ENCODE peak calls at places on chromosomes 2 and 18, in seven cellular contexts. K, G, M, Q, H, A and I are unnamed samples.

GRCh38 chr2:20168048-20168726 is 56.7 kb downstream of the SDC1 start:
- DNase-seq in K (no peak), G (no peak), M (peak; percentile 21), Q (no peak), H (no peak), A (no peak), I (no peak)

GRCh38 chr2:166451451-166451850 is 42.6 kb downstream of the SCN7A start:
- DNase-seq in K (peak; percentile 9), G (peak; percentile 41), M (no peak), Q (peak; percentile 2), H (no peak), A (peak; percentile 6), I (no peak)

GRCh38 chr2:239269173-239269865 is 131.5 kb downstream of the HDAC4 start:
- DNase-seq in K (no peak), G (no peak), M (no peak), Q (no peak), H (no peak), A (no peak), I (no peak)

GRCh38 chr2:240453461-240454030 is 18.1 kb downstream of the GPC1 start:
- DNase-seq in K (no peak), G (no peak), M (no peak), Q (no peak), H (no peak), A (no peak), I (no peak)

GRCh38 chr18:42586603-42587002 is 528.9 kb downstream of the RIT2 start:
- DNase-seq in K (no peak), G (no peak), M (no peak), Q (no peak), H (no peak), A (no peak), I (no peak)

GRCh38 chr18:49019446-49020045 is 68.8 kb upstream of the SMAD7 start:
- DNase-seq in K (no peak), G (peak; percentile 42), M (no peak), Q (no peak), H (no peak), A (no peak), I (peak; percentile 29)

GRCh38 chr2:106147159-106147558 is 46.9 kb downstream of the UXS1 start:
- DNase-seq in K (no peak), G (peak; percentile 71), M (no peak), Q (peak; percentile 44), H (no peak), A (no peak), I (peak; percentile 44)

GRCh38 chr18:34867520-34867919 is 157.4 kb downstream of the DTNA start:
- DNase-seq in K (no peak), G (no peak), M (peak; percentile 73), Q (peak; percentile 65), H (peak; percentile 63), A (no peak), I (peak; percentile 31)

GRCh38 chr2:69700381-69700780 is 41.6 kb upstream of the ANXA4 start:
- DNase-seq in K (no peak), G (no peak), M (no peak), Q (no peak), H (no peak), A (no peak), I (no peak)

GRCh38 chr2:122191331-122191730 is 435.9 kb downstream of the TSN start:
- DNase-seq in K (peak; percentile 36), G (no peak), M (peak; percentile 75), Q (peak; percentile 77), H (peak; percentile 63), A (no peak), I (peak; percentile 7)

GRCh38 chr2:145228506-145228905 is 708.6 kb upstream of the ZEB2 start:
- DNase-seq in K (no peak), G (peak; percentile 41), M (no peak), Q (no peak), H (no peak), A (no peak), I (peak; percentile 5)

GRCh38 chr2:162091325-162092007 is 17.5 kb upstream of the DPP4 start:
- DNase-seq in K (no peak), G (peak; percentile 42), M (peak; percentile 63), Q (peak; percentile 72), H (peak; percentile 60), A (no peak), I (no peak)

GRCh38 chr18:61581578-61582204 is 248.5 kb downstream of the CDH20 start:
- DNase-seq in K (peak; percentile 79), G (peak; percentile 47), M (peak; percentile 93), Q (peak; percentile 88), H (peak; percentile 99), A (peak; percentile 39), I (peak; percentile 67)

GRCh38 chr2:177175917-177176668 is 36.5 kb upstream of the HNRNPA3 start:
- DNase-seq in K (no peak), G (no peak), M (no peak), Q (peak; percentile 49), H (no peak), A (no peak), I (no peak)

GRCh38 chr2:240993446-240994160 is 4.8 kb upstream of the SNED1 start:
- DNase-seq in K (no peak), G (no peak), M (peak; percentile 21), Q (no peak), H (peak; percentile 41), A (no peak), I (no peak)

GRCh38 chr2:197804758-197805597 is 585 bp downstream of the PLCL1 start:
- DNase-seq in K (peak; percentile 32), G (peak; percentile 6), M (peak; percentile 34), Q (no peak), H (peak; percentile 51), A (peak; percentile 4), I (peak; percentile 22)

GRCh38 chr2:71551631-71551915 is 98.2 kb downstream of the DYSF start:
- DNase-seq in K (no peak), G (no peak), M (no peak), Q (no peak), H (no peak), A (no peak), I (no peak)

GRCh38 chr2:9594361-9595063 is 36.3 kb downstream of the YWHAQ start:
- DNase-seq in K (no peak), G (peak; percentile 91), M (no peak), Q (peak; percentile 44), H (no peak), A (peak; percentile 41), I (peak; percentile 88)

GRCh38 chr2:232873909-232874641 is 4.0 kb downstream of the SNORC start:
- DNase-seq in K (no peak), G (no peak), M (no peak), Q (no peak), H (no peak), A (no peak), I (no peak)

GRCh38 chr18:79855147-79855910 is 57.6 kb downstream of the KCNG2 start:
- DNase-seq in K (no peak), G (no peak), M (no peak), Q (no peak), H (peak; percentile 32), A (no peak), I (no peak)

GRCh38 chr2:14944562-14945346 is 312.2 kb downstream of the LRATD1 start:
- DNase-seq in K (no peak), G (peak; percentile 34), M (peak; percentile 76), Q (peak; percentile 83), H (peak; percentile 58), A (peak; percentile 23), I (no peak)

GRCh38 chr18:5556317-5556974 is 12.6 kb upstream of the EPB41L3 start:
- DNase-seq in K (no peak), G (peak; percentile 67), M (no peak), Q (no peak), H (no peak), A (no peak), I (no peak)

GRCh38 chr2:120272763-120273481 is 20.3 kb downstream of the RALB start:
- DNase-seq in K (no peak), G (no peak), M (no peak), Q (no peak), H (no peak), A (no peak), I (no peak)

GRCh38 chr2:73212448-73213176 is 1.4 kb upstream of the SMYD5 start:
- DNase-seq in K (peak; percentile 62), G (peak; percentile 87), M (peak; percentile 82), Q (peak; percentile 83), H (peak; percentile 90), A (peak; percentile 71), I (peak; percentile 82)

GRCh38 chr2:239523944-239524310 is 123.1 kb upstream of the HDAC4 start:
- DNase-seq in K (no peak), G (no peak), M (no peak), Q (no peak), H (no peak), A (no peak), I (no peak)

GRCh38 chr2:61380120-61380881 is 90.6 kb downstream of the USP34 start:
- DNase-seq in K (no peak), G (peak; percentile 59), M (no peak), Q (no peak), H (no peak), A (no peak), I (no peak)
- H2BK120ac ChIP-seq in K (no peak overlapping the region), G (no peak overlapping the region), M (no peak overlapping the region), Q (no peak overlapping the region), H (no peak overlapping the region), A (no peak overlapping the region), I (no peak overlapping the region)

GRCh38 chr2:37647941-37648315 is 23.5 kb downstream of the CDC42EP3 start:
- DNase-seq in K (no peak), G (no peak), M (no peak), Q (no peak), H (no peak), A (no peak), I (no peak)
- H2BK120ac ChIP-seq in K (no peak overlapping the region), G (no peak overlapping the region), M (no peak overlapping the region), Q (no peak overlapping the region), H (no peak overlapping the region), A (no peak overlapping the region), I (no peak overlapping the region)

GRCh38 chr18:52748343-52748742 is 408.3 kb downstream of the DCC start:
- DNase-seq in K (no peak), G (no peak), M (no peak), Q (no peak), H (no peak), A (no peak), I (no peak)

GRCh38 chr18:52747869-52748268 is 407.9 kb downstream of the DCC start:
- DNase-seq in K (no peak), G (no peak), M (no peak), Q (no peak), H (no peak), A (no peak), I (no peak)

DNA sequence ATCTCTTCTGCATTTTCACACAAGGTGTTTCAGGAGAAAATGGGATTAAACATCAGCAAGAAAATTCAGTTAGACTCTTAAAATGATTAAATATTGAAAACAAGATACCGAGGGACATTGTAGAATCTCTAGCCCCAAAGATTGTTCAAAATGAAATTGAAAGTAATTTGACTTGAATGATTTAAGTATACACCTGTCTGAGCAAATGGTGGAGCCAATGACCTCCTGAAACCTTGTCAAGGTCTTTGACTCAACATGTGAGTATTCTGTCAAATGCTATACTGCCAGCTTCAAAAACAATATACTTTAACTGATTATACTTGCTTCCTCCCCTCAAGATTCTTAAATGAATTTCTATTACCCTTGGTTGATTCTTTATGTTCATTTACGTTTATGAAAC is 411.0 kb downstream of the DCC start:
- DNase-seq in K (no peak), G (no peak), M (no peak), Q (no peak), H (no peak), A (no peak), I (no peak)
- H2BK120ac ChIP-seq in K (no peak overlapping the region), G (no peak overlapping the region), M (no peak overlapping the region), Q (no peak overlapping the region), H (no peak overlapping the region), A (no peak overlapping the region), I (no peak overlapping the region)

DNA sequence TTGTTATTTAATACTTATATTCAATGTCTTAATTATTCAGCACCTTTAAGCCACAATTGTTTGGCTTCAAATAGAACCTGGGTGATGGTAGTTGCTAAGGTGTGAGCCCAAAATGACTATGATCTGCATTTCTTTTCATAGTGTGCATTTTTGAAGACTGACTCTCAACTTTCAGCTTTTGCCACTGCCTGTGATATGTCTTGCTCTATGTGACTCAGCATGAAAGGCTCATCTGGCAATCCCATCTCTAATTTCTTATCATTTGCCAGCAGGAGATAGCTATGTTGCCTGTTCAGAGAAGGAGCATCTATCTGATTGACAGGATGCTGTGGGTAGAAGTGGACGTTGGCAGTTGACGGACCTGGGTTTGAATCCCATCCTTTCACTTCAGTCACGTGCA is 34.5 kb upstream of the CCDC93 start:
- DNase-seq in K (no peak), G (peak; percentile 4), M (no peak), Q (no peak), H (no peak), A (peak; percentile 59), I (no peak)
- H2BK120ac ChIP-seq in K (no peak overlapping the region), G (no peak overlapping the region), M (no peak overlapping the region), Q (no peak overlapping the region), H (no peak overlapping the region), A (no peak overlapping the region), I (no peak overlapping the region)